ENCODE peak calls at places on chromosomes 2 and 18, in six cellular contexts. L, H, O, A, Q and P are unnamed samples.

GRCh38 chr2:29106980-29107388 is 8.2 kb upstream of the CLIP4 start:
- DNase-seq in O (peak; percentile 83), A (no peak), L (peak; percentile 75), H (no peak), Q (no peak), P (no peak)

GRCh38 chr2:213251618-213252017 is 32.6 kb upstream of the SPAG16 start:
- DNase-seq in L (peak; percentile 50), O (peak; percentile 58), Q (no peak), A (no peak), H (no peak), P (no peak)

GRCh38 chr2:128457006-128457604 is 138.4 kb upstream of the HS6ST1 start:
- DNase-seq in A (no peak), H (peak; percentile 49), Q (no peak), O (no peak), L (no peak), P (no peak)

GRCh38 chr18:70030728-70031127 is 83.1 kb upstream of the CD226 start:
- DNase-seq in H (no peak), A (no peak), O (no peak), Q (no peak), L (no peak), P (no peak)

GRCh38 chr2:85920810-85921545 is 32.2 kb upstream of the ST3GAL5 start:
- DNase-seq in Q (peak; percentile 52), A (no peak), O (no peak), L (no peak), H (no peak), P (peak; percentile 18)

GRCh38 chr18:35939166-35939565 is 33.3 kb upstream of the RMP24 start:
- DNase-seq in L (no peak), H (no peak), Q (no peak), O (no peak), A (no peak), P (no peak)

GRCh38 chr2:234293973-234294372 is 202.9 kb downstream of the ARL4C start:
- DNase-seq in H (no peak), L (peak; percentile 37), O (no peak), A (no peak), Q (no peak), P (no peak)

GRCh38 chr2:190600293-190601103 is 48.4 kb upstream of the NAB1 start:
- DNase-seq in Q (no peak), A (no peak), O (no peak), L (no peak), H (no peak), P (no peak)

GRCh38 chr18:66825347-66825746 is 221.5 kb upstream of the CDH19 start:
- DNase-seq in A (no peak), Q (no peak), O (no peak), L (no peak), H (no peak), P (no peak)

GRCh38 chr2:128754246-128754724 is 435.6 kb upstream of the HS6ST1 start:
- DNase-seq in A (no peak), L (no peak), Q (peak; percentile 66), H (no peak), O (no peak), P (no peak)

GRCh38 chr2:104849618-104850097 is 4.3 kb upstream of the POU3F3 start:
- DNase-seq in A (peak; percentile 58), O (no peak), Q (no peak), H (no peak), L (peak; percentile 38), P (peak; percentile 66)

GRCh38 chr2:236107536-236107935 is 60.6 kb downstream of the GBX2 start:
- DNase-seq in A (no peak), L (no peak), H (no peak), O (no peak), Q (no peak), P (no peak)

GRCh38 chr2:64888591-64889309 is 100.4 kb upstream of the SLC1A4 start:
- DNase-seq in L (peak; percentile 68), A (no peak), H (peak; percentile 45), Q (no peak), O (peak; percentile 92), P (peak; percentile 49)

GRCh38 chr18:61549411-61549810 is 216.2 kb downstream of the CDH20 start:
- DNase-seq in Q (no peak), O (no peak), L (no peak), H (no peak), A (no peak), P (no peak)

GRCh38 chr2:232884001-232884421 is 13.9 kb downstream of the SNORC start:
- DNase-seq in H (peak; percentile 48), A (no peak), O (no peak), L (no peak), Q (peak; percentile 8), P (no peak)

GRCh38 chr2:8677646-8678592 is 3.9 kb upstream of the ID2 start:
- DNase-seq in O (no peak), A (peak; percentile 41), H (peak; percentile 84), L (peak; percentile 34), Q (peak; percentile 53), P (peak; percentile 73)
- H3K27me3 ChIP-seq in O (peaks cover 72% of the 10 kb centered on the region), A (no peaks in the 10 kb centered on the region), H (no peaks in the 10 kb centered on the region), L (no peaks in the 10 kb centered on the region), Q (no peaks in the 10 kb centered on the region), P (no peaks in the 10 kb centered on the region)

DNA sequence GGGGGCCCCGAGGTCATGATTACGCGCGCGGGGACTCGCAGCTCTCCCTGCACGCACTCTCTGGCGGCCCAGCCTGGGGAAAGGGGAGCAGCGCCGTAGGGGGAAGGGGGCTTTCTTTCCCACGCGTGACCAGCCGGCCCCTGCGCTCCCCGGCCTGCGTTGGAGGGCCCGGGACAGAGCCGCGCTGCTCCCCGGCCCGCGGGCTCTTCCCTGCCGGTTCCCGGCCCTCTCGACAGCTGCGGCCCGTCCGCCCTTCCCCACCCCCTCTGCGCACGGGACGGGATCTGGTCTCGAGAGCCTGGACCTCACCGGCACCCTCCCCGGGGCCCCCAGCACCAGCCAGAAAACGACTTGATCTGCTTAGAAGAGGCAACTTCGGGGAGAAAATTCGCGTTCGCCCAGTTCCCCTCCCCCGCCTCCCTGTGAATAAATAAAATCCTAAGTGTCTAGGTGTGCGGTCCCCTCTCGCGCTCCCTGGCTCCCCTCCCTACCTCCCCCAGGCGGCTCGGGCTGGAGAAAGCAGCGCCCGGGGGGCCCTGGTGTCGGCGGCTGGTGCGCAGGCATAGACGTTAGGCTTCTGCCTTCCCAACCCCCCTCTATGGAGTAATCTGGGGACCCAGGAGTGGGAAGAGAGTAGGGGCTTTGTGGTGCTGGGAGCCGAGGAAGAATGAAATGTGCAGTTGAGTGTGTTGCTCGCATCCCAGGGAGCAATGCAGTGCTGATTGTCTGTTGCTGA is 793 bp upstream of the FIGN start:
- DNase-seq in Q (peak; percentile 58), L (no peak), H (peak; percentile 76), O (peak; percentile 45), A (peak; percentile 55), P (no peak)
- TF ChIP-seq CTCF in Q (peak; percentile 48), L (no peak), H (peak; percentile 32), O (no peak), A (peak; percentile 19), P (no peak)

GRCh38 chr2:120940726-120941256 is 205.1 kb downstream of the GLI2 start:
- DNase-seq in O (no peak), H (no peak), A (no peak), Q (no peak), L (no peak), P (no peak)

GRCh38 chr2:120938132-120938771 is 202.6 kb downstream of the GLI2 start:
- DNase-seq in L (no peak), Q (no peak), H (no peak), A (no peak), O (no peak), P (peak; percentile 80)

GRCh38 chr2:120941571-120941970 is 205.9 kb downstream of the GLI2 start:
- DNase-seq in A (no peak), L (no peak), Q (no peak), O (no peak), H (no peak), P (no peak)

GRCh38 chr2:120940319-120940696 is 204.6 kb downstream of the GLI2 start:
- DNase-seq in H (no peak), O (no peak), Q (no peak), L (no peak), A (no peak), P (no peak)

GRCh38 chr2:120939595-120940318 is 204.1 kb downstream of the GLI2 start:
- DNase-seq in L (no peak), H (no peak), O (no peak), Q (no peak), A (no peak), P (no peak)
- H3K4me1 ChIP-seq in L (peaks cover 45% of the 10 kb centered on the region), H (peaks cover 58% of the 10 kb centered on the region), O (peaks cover 11% of the 10 kb centered on the region), Q (peaks cover 32% of the 10 kb centered on the region), A (peaks cover 51% of the 10 kb centered on the region), P (peaks cover 63% of the 10 kb centered on the region)

DNA sequence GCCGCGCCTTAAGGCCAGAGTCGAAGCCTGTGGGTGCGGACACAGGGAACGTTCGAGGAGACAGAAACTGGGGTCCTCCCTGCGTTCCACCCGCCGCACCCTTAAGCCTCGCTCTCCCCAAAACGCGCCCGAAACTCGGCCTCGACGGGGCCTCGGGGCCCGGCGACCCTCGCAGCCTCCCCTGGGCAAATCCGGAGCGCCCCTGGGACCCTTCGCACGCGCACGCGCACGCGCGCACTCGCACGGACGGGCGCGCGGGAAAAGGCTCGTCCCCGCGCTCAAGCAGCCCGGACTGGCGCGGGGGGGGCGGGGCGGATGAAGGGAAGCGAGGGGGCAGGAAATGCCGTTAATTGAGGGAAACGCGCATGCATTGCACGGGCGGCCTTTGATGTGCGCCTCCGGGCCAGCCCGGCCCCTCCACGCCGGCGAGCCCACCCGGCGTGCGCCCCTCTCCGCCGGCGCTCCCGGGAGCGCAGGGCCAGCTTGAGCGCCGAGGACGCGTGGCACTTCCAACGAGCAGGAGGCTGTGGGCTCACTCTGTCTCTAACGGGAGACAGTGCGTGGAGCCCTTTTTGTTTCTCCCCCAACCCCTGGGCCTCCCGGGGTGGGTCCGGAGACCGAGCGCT is 5.4 kb upstream of the SALL3 start:
- DNase-seq in Q (no peak), H (no peak), O (no peak), A (no peak), L (no peak), P (no peak)
- H3K27me3 ChIP-seq in Q (peaks cover 100% of the 10 kb centered on the region), H (no peaks in the 10 kb centered on the region), O (peaks cover 45% of the 10 kb centered on the region), A (peaks cover 12% of the 10 kb centered on the region), L (no peaks in the 10 kb centered on the region), P (no peaks in the 10 kb centered on the region)

GRCh38 chr2:43219383-43220228 is 6.8 kb downstream of the ZFP36L2 start:
- DNase-seq in A (peak; percentile 91), Q (peak; percentile 90), H (peak; percentile 94), L (peak; percentile 75), O (peak; percentile 81), P (peak; percentile 92)
- TF ChIP-seq CTCF in A (no peak), Q (no peak), H (no peak), L (no peak), O (no peak), P (no peak)

GRCh38 chr2:230870544-230871360 is 6.0 kb downstream of the ITM2C start:
- DNase-seq in L (no peak), H (no peak), A (no peak), O (no peak), Q (no peak), P (peak; percentile 84)

GRCh38 chr2:230868151-230868946 is 3.6 kb downstream of the ITM2C start:
- DNase-seq in A (no peak), L (no peak), O (no peak), Q (no peak), H (no peak), P (no peak)

GRCh38 chr2:230869691-230870543 is 5.2 kb downstream of the ITM2C start:
- DNase-seq in A (no peak), O (no peak), H (no peak), L (no peak), Q (no peak), P (no peak)

GRCh38 chr2:230866704-230867561 is 2.2 kb downstream of the ITM2C start:
- DNase-seq in Q (no peak), H (no peak), A (no peak), L (no peak), O (no peak), P (no peak)

GRCh38 chr2:230868947-230869690 is 4.4 kb downstream of the ITM2C start:
- DNase-seq in H (no peak), A (no peak), Q (no peak), O (no peak), L (no peak), P (no peak)
- H3K4me1 ChIP-seq in H (peaks cover 49% of the 10 kb centered on the region), A (peaks cover 15% of the 10 kb centered on the region), Q (peaks cover 62% of the 10 kb centered on the region), O (no peaks in the 10 kb centered on the region), L (peaks cover 25% of the 10 kb centered on the region), P (peaks cover 47% of the 10 kb centered on the region)